ENCODE peak calls at places on chromosome 7, in ten cellular contexts. C is AG10803, B is A549, D is left ventricle myocardium inferior, I is GM06990, R is body of pancreas, X is astrocyte, F is endothelial cell, J is upper lobe of right lung, V is osteocyte. O is an unnamed sample.

GRCh38 chr7:1742555-1743303 is 72.7 kb downstream of the ELFN1 start:
- DNase-seq in C (peak; percentile 11), B (no peak), D (peak; percentile 70), I (no peak), R (peak; percentile 52), X (no peak), F (no peak), J (no peak), V (no peak), O (peak; percentile 76)

GRCh38 chr7:41143074-41143473 is 559.8 kb downstream of the INHBA start:
- DNase-seq in C (peak; percentile 65), B (no peak), D (no peak), I (no peak), R (no peak), X (no peak), F (no peak), J (no peak), V (no peak), O (no peak)

GRCh38 chr7:83359108-83359507 is 196.4 kb upstream of the PCLO start:
- DNase-seq in C (no peak), B (no peak), D (no peak), I (no peak), R (no peak), X (no peak), F (no peak), J (no peak), V (no peak), O (no peak)

GRCh38 chr7:29839302-29839701 is 33.0 kb downstream of the WIPF3 start:
- DNase-seq in C (peak; percentile 79), B (peak; percentile 60), D (peak; percentile 64), I (no peak), R (peak; percentile 40), X (peak; percentile 66), F (no peak), J (no peak), V (no peak), O (no peak)

GRCh38 chr7:74505426-74506328 is 52.0 kb downstream of the GTF2IRD1 start:
- DNase-seq in C (no peak), B (no peak), D (no peak), I (no peak), R (no peak), X (no peak), F (no peak), J (no peak), V (no peak), O (no peak)

GRCh38 chr7:84191261-84191660 is 3.3 kb downstream of the SEMA3A start:
- DNase-seq in C (no peak), B (no peak), D (no peak), I (no peak), R (no peak), X (no peak), F (no peak), J (no peak), V (no peak), O (no peak)

GRCh38 chr7:43385856-43386255 is 197.1 kb upstream of the STK17A start:
- DNase-seq in C (peak; percentile 17), B (no peak), D (no peak), I (no peak), R (no peak), X (peak; percentile 66), F (no peak), J (no peak), V (no peak), O (no peak)

GRCh38 chr7:150751702-150752101 is 14.5 kb downstream of the GIMAP5 start:
- DNase-seq in C (no peak), B (no peak), D (no peak), I (no peak), R (peak; percentile 43), X (no peak), F (no peak), J (no peak), V (no peak), O (no peak)

GRCh38 chr7:107996072-107996824 is 6.7 kb downstream of the LAMB1 start:
- DNase-seq in C (peak; percentile 41), B (no peak), D (no peak), I (no peak), R (no peak), X (peak; percentile 77), F (no peak), J (no peak), V (no peak), O (no peak)

DNA sequence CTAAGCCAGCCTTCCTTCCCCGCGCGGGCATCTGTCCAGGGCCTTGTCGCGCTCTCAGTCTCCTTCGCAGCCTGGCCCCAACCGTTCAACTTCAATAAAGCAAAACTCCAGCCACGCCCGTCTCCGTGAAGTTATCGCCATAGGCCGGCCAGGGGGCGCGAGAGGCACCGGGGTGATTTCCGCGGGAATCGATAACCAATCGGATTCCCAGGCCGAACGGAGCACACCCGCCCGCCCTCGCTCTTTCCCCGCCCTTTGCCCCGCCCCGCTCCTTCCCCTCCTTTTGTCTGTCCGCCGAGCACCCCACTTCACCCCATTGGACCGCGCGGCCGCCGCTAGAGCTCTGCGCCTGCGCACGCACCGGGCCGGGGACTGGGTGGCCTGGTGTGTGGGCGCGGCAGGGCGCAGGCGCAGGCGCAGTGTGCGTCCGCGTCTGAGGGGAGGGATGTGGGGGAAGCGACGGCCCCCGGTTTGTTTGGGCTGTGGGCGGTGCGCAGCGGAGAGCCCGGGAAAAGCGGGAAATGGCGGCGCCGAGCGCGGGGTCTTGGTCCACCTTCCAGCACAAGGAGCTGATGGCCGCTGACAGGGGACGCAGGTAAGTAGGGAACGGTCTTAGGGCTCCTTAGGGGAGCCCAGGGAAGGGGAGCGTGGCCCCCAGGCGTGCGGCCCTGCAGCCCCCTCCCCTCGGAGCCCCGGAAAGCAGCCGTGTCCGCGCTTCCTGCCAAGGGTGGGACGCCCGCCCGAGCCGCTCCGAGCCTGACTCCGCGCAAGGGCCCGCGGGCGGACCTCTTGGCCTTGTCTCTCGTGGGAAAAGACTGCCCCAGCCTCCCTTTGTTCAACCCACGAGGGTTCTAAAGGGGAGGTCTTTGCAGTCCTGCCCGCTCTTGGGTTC is at the start of gene CASP2:
- DNase-seq in C (peak; percentile 96), B (peak; percentile 98), D (peak; percentile 98), I (peak; percentile 99), R (peak; percentile 98), X (peak; percentile 87), F (peak; percentile 98), J (peak; percentile 100), V (peak; percentile 99), O (peak; percentile 100)
- TF ChIP-seq CTCF in C (peak; percentile 52), B (peak; percentile 8), D (peak; percentile 49), I (peak; percentile 37), R (peak; percentile 42), X (no peak), F (no peak), J (peak; percentile 45), V (peak; percentile 51), O (peak; percentile 21)

GRCh38 chr7:73437091-73437490 is 3.5 kb downstream of the FZD9 start:
- DNase-seq in C (no peak), B (no peak), D (no peak), I (no peak), R (no peak), X (no peak), F (no peak), J (no peak), V (no peak), O (no peak)

GRCh38 chr7:73435471-73436009 is 2.0 kb downstream of the FZD9 start:
- DNase-seq in C (no peak), B (no peak), D (no peak), I (no peak), R (no peak), X (no peak), F (no peak), J (no peak), V (no peak), O (no peak)

GRCh38 chr7:73434701-73435069 is 1.1 kb downstream of the FZD9 start:
- DNase-seq in C (no peak), B (no peak), D (no peak), I (no peak), R (no peak), X (no peak), F (no peak), J (no peak), V (no peak), O (no peak)

GRCh38 chr7:73437699-73438416 is 4.3 kb downstream of the FZD9 start:
- DNase-seq in C (no peak), B (no peak), D (no peak), I (no peak), R (no peak), X (no peak), F (no peak), J (no peak), V (no peak), O (no peak)

GRCh38 chr7:73436031-73436929 is 2.7 kb downstream of the FZD9 start:
- DNase-seq in C (no peak), B (peak; percentile 58), D (no peak), I (no peak), R (no peak), X (no peak), F (no peak), J (no peak), V (no peak), O (no peak)
- TF ChIP-seq CTCF in C (no peak), B (peak; percentile 24), D (no peak), I (no peak), R (no peak), X (no peak), F (no peak), J (no peak), V (no peak), O (no peak)

GRCh38 chr7:105877736-105878135 is 1.3 kb upstream of the ATXN7L1 start:
- DNase-seq in C (peak; percentile 27), B (no peak), D (no peak), I (no peak), R (no peak), X (no peak), F (no peak), J (no peak), V (no peak), O (no peak)

GRCh38 chr7:105878746-105879605 is 2.6 kb upstream of the ATXN7L1 start:
- DNase-seq in C (no peak), B (no peak), D (no peak), I (no peak), R (no peak), X (no peak), F (no peak), J (no peak), V (no peak), O (no peak)

GRCh38 chr7:105876091-105876963 is at the start of gene ATXN7L1:
- DNase-seq in C (peak; percentile 96), B (peak; percentile 96), D (peak; percentile 94), I (peak; percentile 74), R (peak; percentile 97), X (peak; percentile 92), F (peak; percentile 99), J (peak; percentile 96), V (peak; percentile 98), O (peak; percentile 91)

GRCh38 chr7:105875505-105875904 is 894 bp downstream of the ATXN7L1 start:
- DNase-seq in C (no peak), B (no peak), D (no peak), I (no peak), R (no peak), X (no peak), F (no peak), J (no peak), V (no peak), O (no peak)

GRCh38 chr7:105876964-105877601 is 684 bp upstream of the ATXN7L1 start:
- DNase-seq in C (peak; percentile 40), B (peak; percentile 68), D (peak; percentile 32), I (no peak), R (peak; percentile 56), X (peak; percentile 18), F (peak; percentile 45), J (peak; percentile 68), V (no peak), O (peak; percentile 29)
- TF ChIP-seq CTCF in C (no peak), B (no peak), D (no peak), I (no peak), R (no peak), X (no peak), F (no peak), J (no peak), V (no peak), O (no peak)

GRCh38 chr7:99949645-99950228 is 20.3 kb upstream of the GJC3 start:
- DNase-seq in C (peak; percentile 13), B (peak; percentile 20), D (no peak), I (no peak), R (no peak), X (no peak), F (no peak), J (no peak), V (no peak), O (no peak)
- TF ChIP-seq CTCF in C (peak; percentile 52), B (peak; percentile 25), D (peak; percentile 58), I (peak; percentile 54), R (peak; percentile 35), X (no peak), F (peak; percentile 18), J (peak; percentile 41), V (peak; percentile 15), O (no peak)